ENCODE peak calls at places on chromosomes 13 and 19, in nine cellular contexts. C, W, O, B, E, I, H, J and S are unnamed samples.

GRCh38 chr19:1232652-1233360 is 5.0 kb downstream of the CBARP start:
- DNase-seq in W (no peak), I (no peak), E (no peak), C (no peak), H (no peak), B (no peak), O (no peak), J (no peak), S (peak)

GRCh38 chr19:55464669-55465068 is at the start of gene C19orf85:
- DNase-seq in J (no peak), C (no peak), E (no peak), O (no peak), H (no peak), W (no peak), I (no peak), B (no peak), S (no peak)

GRCh38 chr19:343941-344624 is 513 bp downstream of the MIER2 start:
- DNase-seq in E (no peak), O (no peak), W (no peak), C (no peak), H (no peak), B (peak), J (no peak), I (no peak), S (peak)

GRCh38 chr13:74203576-74203975 is 69.4 kb upstream of the KLF12 start:
- DNase-seq in W (no peak), B (no peak), C (peak), H (no peak), J (no peak), I (peak), E (no peak), O (no peak), S (no peak)

GRCh38 chr19:31347828-31348314 is 1.4 kb downstream of the TSHZ3 start:
- DNase-seq in W (no peak), I (no peak), C (no peak), J (no peak), O (no peak), E (no peak), B (no peak), H (no peak), S (no peak)

GRCh38 chr13:70310720-70311119 is 202.5 kb upstream of the KLHL1 start:
- DNase-seq in O (no peak), C (no peak), H (no peak), J (no peak), W (peak), E (peak), I (no peak), B (no peak), S (no peak)

GRCh38 chr19:13689050-13689449 is 75.3 kb upstream of the MRI1 start:
- DNase-seq in H (no peak), I (no peak), B (no peak), W (no peak), E (no peak), O (peak), J (no peak), C (no peak), S (peak)

GRCh38 chr13:71242191-71242590 is 624.8 kb downstream of the DACH1 start:
- DNase-seq in C (no peak), O (no peak), B (no peak), I (no peak), H (no peak), E (no peak), W (peak), J (no peak), S (no peak)

GRCh38 chr13:74662895-74663294 is 528.7 kb upstream of the KLF12 start:
- DNase-seq in I (no peak), W (no peak), B (no peak), E (no peak), C (no peak), J (no peak), O (no peak), H (no peak), S (no peak)

GRCh38 chr13:48201044-48201443 is 32.0 kb upstream of the ITM2B start:
- DNase-seq in B (no peak), O (no peak), C (no peak), W (no peak), J (no peak), I (no peak), H (no peak), E (peak), S (no peak)

GRCh38 chr13:71754407-71754974 is 112.5 kb downstream of the DACH1 start:
- DNase-seq in C (peak), H (no peak), E (no peak), J (no peak), B (no peak), I (no peak), W (no peak), O (no peak), S (no peak)

GRCh38 chr19:38684078-38684861 is 36.8 kb downstream of the ACTN4 start:
- DNase-seq in I (no peak), H (peak), E (no peak), O (no peak), J (peak), B (peak), W (no peak), C (peak), S (peak)